ENCODE peak calls at places on chromosomes 4 and X, in ten cellular contexts. R is brain microvascular endothelial cell; W is MM.1S; Y is NCI-H1092; C is neural crest cell; J is stimulated activated CD4-positive, alpha-beta T cell treated with anti-CD3 and anti-CD28 coated beads, Interleukin-12 subunit alpha, Interleukin-12 subunit beta, amount 100 ng/mL, for 48 hours; G is SK-N-DZ; Q is ACHN; Z is activated CD8-positive, alpha-beta memory T cell treated with anti-CD3 and anti-CD28 coated beads, Interleukin-2, amount 10 ng/mL, durations not matched to agents 7 days and 5 days; P is ELR. I is an unnamed sample.

GRCh38 chr4:86048426-86048825 is 311.4 kb downstream of the MAPK10 start:
- DNase-seq in Y (no peak), W (no peak), R (no peak), G (no peak), P (peak), C (no peak), J (no peak), Q (no peak), Z (no peak), I (no peak)

GRCh38 chr4:150104401-150105027 is 26.3 kb downstream of the DCLK2 start:
- DNase-seq in Z (no peak), C (no peak), Q (no peak), G (no peak), W (no peak), Y (no peak), P (peak), R (no peak), J (no peak), I (no peak)

GRCh38 chrX:151977009-151977408 is 2.5 kb upstream of the GABRE start:
- DNase-seq in J (no peak), W (no peak), R (no peak), P (no peak), Y (no peak), G (no peak), C (no peak), Z (no peak), Q (no peak), I (no peak)

GRCh38 chrX:133923113-133923512 is 62.3 kb downstream of the GPC3 start:
- DNase-seq in Q (no peak), Z (peak), C (no peak), W (peak), P (no peak), J (no peak), G (no peak), Y (no peak), R (no peak), I (peak)

GRCh38 chr4:119093042-119093827 is 42.4 kb upstream of the MYOZ2 start:
- DNase-seq in Y (no peak), Q (no peak), P (peak), G (no peak), Z (no peak), W (no peak), R (no peak), C (no peak), J (no peak), I (no peak)

GRCh38 chr4:166301266-166301665 is 428.2 kb downstream of the TLL1 start:
- DNase-seq in G (no peak), W (no peak), Q (no peak), C (no peak), J (no peak), R (peak), P (no peak), Z (no peak), Y (no peak), I (no peak)

GRCh38 chr4:181030961-181031360 is 1212.2 kb upstream of the TENM3 start:
- DNase-seq in P (peak), G (no peak), Y (no peak), J (no peak), C (no peak), Q (no peak), Z (no peak), R (no peak), W (no peak), I (no peak)

GRCh38 chrX:19225906-19226305 is 103.6 kb upstream of the ADGRG2 start:
- DNase-seq in Q (peak), W (peak), J (no peak), Y (no peak), R (no peak), C (no peak), G (peak), Z (no peak), P (peak), I (peak)

GRCh38 chr4:149708513-149709175 is 107.0 kb downstream of the IQCM start:
- DNase-seq in J (no peak), C (no peak), P (peak), W (no peak), Z (no peak), G (no peak), Y (no peak), R (no peak), Q (no peak), I (no peak)

GRCh38 chr4:7226993-7227392 is 34.7 kb downstream of the SORCS2 start:
- DNase-seq in Z (no peak), W (no peak), G (no peak), R (no peak), Q (no peak), P (no peak), J (no peak), C (no peak), Y (no peak), I (no peak)

GRCh38 chr4:136277741-136278140 is 1254.6 kb downstream of the PCDH18 start:
- DNase-seq in G (peak), J (no peak), R (no peak), W (no peak), Y (no peak), C (no peak), P (peak), Q (no peak), Z (no peak), I (no peak)

GRCh38 chr4:62232755-62233280 is 1032.7 kb downstream of the ADGRL3 start:
- DNase-seq in P (no peak), J (no peak), G (no peak), Z (no peak), C (no peak), Y (no peak), W (no peak), R (no peak), Q (no peak), I (no peak)

GRCh38 chr4:107939307-107939706 is 8.0 kb downstream of the CYP2U1 start:
- DNase-seq in R (peak), G (no peak), Y (no peak), Z (no peak), W (no peak), C (no peak), P (no peak), J (no peak), Q (no peak), I (no peak)

GRCh38 chr4:110816367-110816766 is 193.5 kb upstream of the PITX2 start:
- DNase-seq in W (no peak), C (no peak), P (no peak), Q (no peak), R (no peak), J (no peak), Y (no peak), G (no peak), Z (no peak), I (no peak)

GRCh38 chr4:115360441-115360840 is 247.0 kb upstream of the NDST4 start:
- DNase-seq in J (no peak), W (no peak), G (no peak), R (no peak), Y (no peak), C (no peak), P (no peak), Q (no peak), Z (no peak), I (no peak)

GRCh38 chr4:118799235-118799932 is 36.5 kb downstream of the SEC24D start:
- DNase-seq in W (no peak), G (no peak), Q (no peak), R (no peak), J (no peak), P (no peak), Z (no peak), C (no peak), Y (no peak), I (no peak)

GRCh38 chrX:45801554-45801953 is 600.9 kb upstream of the DIPK2B start:
- DNase-seq in J (no peak), Y (no peak), Q (peak), W (peak), Z (no peak), R (peak), P (peak), G (peak), C (no peak), I (peak)

GRCh38 chr4:182519528-182519927 is 276.3 kb downstream of the TENM3 start:
- DNase-seq in C (no peak), W (no peak), Z (no peak), G (no peak), R (no peak), P (no peak), Q (no peak), J (no peak), Y (no peak), I (no peak)

GRCh38 chr4:174828845-174829701 is at the start of gene GLRA3:
- DNase-seq in W (peak), J (no peak), Q (peak), R (peak), Z (no peak), C (peak), G (peak), P (peak), Y (peak), I (peak)

GRCh38 chr4:39850727-39851126 is 127.0 kb downstream of the PDS5A start:
- DNase-seq in W (no peak), Q (no peak), C (no peak), R (no peak), Z (no peak), J (no peak), G (no peak), P (no peak), Y (no peak), I (no peak)

GRCh38 chr4:35925806-35926205 is 318.5 kb downstream of the ARAP2 start:
- DNase-seq in G (no peak), R (no peak), Q (no peak), C (no peak), J (no peak), Z (no peak), Y (no peak), W (no peak), P (no peak), I (peak)

GRCh38 chr4:25484243-25484721 is 107.2 kb downstream of the ANAPC4 start:
- DNase-seq in R (no peak), Z (no peak), Q (no peak), P (peak), G (no peak), C (no peak), J (no peak), W (no peak), Y (no peak), I (no peak)

GRCh38 chr4:4673070-4673469 is 131.2 kb upstream of the STX18 start:
- DNase-seq in Y (no peak), Z (no peak), P (peak), G (peak), Q (peak), R (no peak), C (peak), J (no peak), W (no peak), I (peak)

GRCh38 chrX:8914636-8915035 is 113.5 kb upstream of the FAM9A start:
- DNase-seq in Z (no peak), Q (no peak), W (no peak), J (no peak), G (no peak), C (no peak), P (no peak), Y (no peak), R (no peak), I (no peak)

GRCh38 chr4:88283661-88284377 is 542 bp downstream of the PPM1K start:
- DNase-seq in R (peak), Q (peak), J (peak), W (peak), P (peak), Z (peak), C (peak), G (peak), Y (peak), I (peak)

GRCh38 chrX:41180194-41180902 is 95.1 kb downstream of the USP9X start:
- DNase-seq in Z (peak), P (peak), C (peak), Q (peak), J (peak), R (peak), G (peak), W (peak), Y (peak), I (peak)

GRCh38 chrX:16445166-16445752 is 204.7 kb upstream of the S100G start:
- DNase-seq in C (peak), G (peak), W (peak), Q (peak), Z (peak), P (peak), J (no peak), R (peak), Y (no peak), I (peak)

I was measured in GM12865.